ENCODE peak calls at places on chromosomes 13 and 19, in five cellular contexts. One of them, this sample, is unnamed.

GRCh38 chr19:36054733-36055686 is at the start of gene WDR62:
- DNase-seq in PC-3: peak; percentile 84
- DNase-seq in activated T-cell treated with anti-CD3 and anti-CD28 coated beads for 48 hours: peak; percentile 94
- DNase-seq in NCI-H774: peak; percentile 91
- DNase-seq in neuronal stem cell: peak; percentile 94
- DNase-seq in this sample: peak; percentile 95

GRCh38 chr19:31255863-31256600 is 93.2 kb downstream of the TSHZ3 start:
- DNase-seq in activated T-cell treated with anti-CD3 and anti-CD28 coated beads for 48 hours: no peak
- DNase-seq in NCI-H774: no peak
- DNase-seq in neuronal stem cell: no peak
- DNase-seq in PC-3: no peak
- DNase-seq in this sample: no peak

GRCh38 chr13:97223711-97224461 is 1.8 kb downstream of the MBNL2 start:
- DNase-seq in PC-3: peak; percentile 72
- DNase-seq in neuronal stem cell: peak; percentile 52
- DNase-seq in NCI-H774: no peak
- DNase-seq in activated T-cell treated with anti-CD3 and anti-CD28 coated beads for 48 hours: no peak
- DNase-seq in this sample: peak; percentile 65

GRCh38 chr13:59034198-59034597 is 1129.5 kb downstream of the DIAPH3 start:
- DNase-seq in activated T-cell treated with anti-CD3 and anti-CD28 coated beads for 48 hours: no peak
- DNase-seq in neuronal stem cell: peak; percentile 6
- DNase-seq in NCI-H774: no peak
- DNase-seq in PC-3: no peak
- DNase-seq in this sample: no peak

GRCh38 chr19:11581740-11582139 is 4.3 kb upstream of the ACP5 start:
- DNase-seq in PC-3: no peak
- DNase-seq in neuronal stem cell: no peak
- DNase-seq in activated T-cell treated with anti-CD3 and anti-CD28 coated beads for 48 hours: peak; percentile 47
- DNase-seq in NCI-H774: no peak
- DNase-seq in this sample: no peak

GRCh38 chr19:10503002-10503789 is at the start of gene KEAP1:
- DNase-seq in PC-3: peak; percentile 35
- DNase-seq in neuronal stem cell: peak; percentile 50
- DNase-seq in activated T-cell treated with anti-CD3 and anti-CD28 coated beads for 48 hours: no peak
- DNase-seq in NCI-H774: peak; percentile 48
- DNase-seq in this sample: no peak

GRCh38 chr13:31982540-31982939 is 49.0 kb upstream of the FRY start:
- DNase-seq in PC-3: peak; percentile 89
- DNase-seq in neuronal stem cell: no peak
- DNase-seq in NCI-H774: peak; percentile 74
- DNase-seq in activated T-cell treated with anti-CD3 and anti-CD28 coated beads for 48 hours: no peak
- DNase-seq in this sample: peak; percentile 69

GRCh38 chr19:3984908-3985642 is at the start of gene EEF2:
- DNase-seq in PC-3: peak; percentile 87
- DNase-seq in neuronal stem cell: peak; percentile 91
- DNase-seq in NCI-H774: peak; percentile 86
- DNase-seq in activated T-cell treated with anti-CD3 and anti-CD28 coated beads for 48 hours: peak; percentile 84
- DNase-seq in this sample: peak; percentile 91

GRCh38 chr13:89375839-89376238 is 1704.7 kb downstream of the SLITRK5 start:
- DNase-seq in PC-3: peak; percentile 22
- DNase-seq in NCI-H774: no peak
- DNase-seq in neuronal stem cell: no peak
- DNase-seq in activated T-cell treated with anti-CD3 and anti-CD28 coated beads for 48 hours: no peak
- DNase-seq in this sample: no peak

GRCh38 chr13:106121173-106121754 is 414.2 kb downstream of the EFNB2 start:
- DNase-seq in neuronal stem cell: no peak
- DNase-seq in PC-3: peak; percentile 70
- DNase-seq in activated T-cell treated with anti-CD3 and anti-CD28 coated beads for 48 hours: no peak
- DNase-seq in NCI-H774: no peak
- DNase-seq in this sample: no peak

GRCh38 chr19:2112516-2113320 is 16.0 kb downstream of the IZUMO4 start:
- DNase-seq in activated T-cell treated with anti-CD3 and anti-CD28 coated beads for 48 hours: no peak
- DNase-seq in NCI-H774: no peak
- DNase-seq in PC-3: no peak
- DNase-seq in neuronal stem cell: no peak
- DNase-seq in this sample: no peak

GRCh38 chr13:43665388-43665787 is 121.4 kb downstream of the ENOX1 start:
- DNase-seq in neuronal stem cell: no peak
- DNase-seq in NCI-H774: no peak
- DNase-seq in activated T-cell treated with anti-CD3 and anti-CD28 coated beads for 48 hours: no peak
- DNase-seq in PC-3: no peak
- DNase-seq in this sample: no peak

GRCh38 chr13:20363604-20364003 is 131.5 kb upstream of the GJB6 start:
- DNase-seq in neuronal stem cell: no peak
- DNase-seq in NCI-H774: no peak
- DNase-seq in PC-3: no peak
- DNase-seq in activated T-cell treated with anti-CD3 and anti-CD28 coated beads for 48 hours: no peak
- DNase-seq in this sample: no peak

This sample was measured in right lobe of liver.